ENCODE peak calls at places on chromosomes 13 and 19, in four cellular contexts. B is WTC11, R is GM12878, G is SK-N-SH. F is an unnamed sample.

GRCh38 chr13:49399801-49400472 is 43.9 kb downstream of the CAB39L start:
- DNase-seq in R (no peak), G (no peak), B (no peak), F (no peak)

GRCh38 chr19:16660763-16661479 is at the start of gene TMEM38A:
- DNase-seq in B (peak; percentile 38), R (no peak), G (peak; percentile 84), F (peak; percentile 56)

GRCh38 chr13:46908511-46908910 is 11.7 kb upstream of the HTR2A start:
- DNase-seq in B (no peak), R (no peak), G (no peak), F (no peak)

GRCh38 chr13:112614835-112615234 is 26.9 kb upstream of the TUBGCP3 start:
- DNase-seq in B (no peak), R (no peak), G (no peak), F (no peak)

GRCh38 chr13:77583551-77583950 is 48.0 kb downstream of the SCEL start:
- DNase-seq in R (no peak), G (no peak), B (no peak), F (no peak)

GRCh38 chr19:33720155-33720493 is 76.5 kb upstream of the KCTD15 start:
- DNase-seq in R (no peak), B (no peak), G (no peak), F (no peak)

GRCh38 chr19:7869910-7870511 is 4.2 kb downstream of the PRR36 start:
- DNase-seq in R (no peak), G (peak; percentile 71), B (peak; percentile 93), F (peak; percentile 70)

GRCh38 chr13:35164324-35164932 is 222.4 kb downstream of the NBEA start:
- DNase-seq in R (peak; percentile 40), G (peak; percentile 16), B (no peak), F (peak; percentile 12)

GRCh38 chr13:73038064-73038463 is 20.7 kb upstream of the KLF5 start:
- DNase-seq in B (no peak), G (no peak), R (no peak), F (no peak)

DNA sequence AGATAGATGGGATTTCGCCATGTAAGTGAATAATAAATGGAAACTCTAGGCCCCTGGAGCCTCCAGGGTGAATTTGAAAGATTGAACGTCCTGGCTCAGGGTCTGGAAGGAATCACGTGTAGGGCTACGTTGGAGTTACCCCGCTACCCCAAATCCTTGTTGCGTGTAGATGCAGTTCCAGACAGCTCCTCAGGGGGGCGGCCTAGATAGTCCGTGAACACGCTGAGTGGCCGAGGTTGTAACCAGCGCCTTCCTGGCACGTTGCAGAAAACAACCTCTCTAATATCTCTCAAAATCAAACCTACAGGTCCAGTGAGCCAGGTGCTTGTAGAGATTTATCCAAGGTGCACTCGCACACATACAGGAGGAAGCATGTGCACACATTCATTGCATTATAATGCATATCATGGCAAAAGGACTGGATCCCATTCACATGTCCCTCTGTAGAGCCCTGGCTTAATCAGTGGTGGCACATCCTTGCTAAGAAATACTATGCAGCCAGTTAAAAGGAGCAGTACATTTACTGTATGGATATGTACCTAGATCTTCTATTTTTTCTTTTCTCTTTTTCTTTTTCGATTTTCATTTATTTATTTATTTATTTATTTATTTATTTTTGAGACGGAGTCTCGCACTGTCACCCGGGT is 2.5 kb upstream of the KEAP1 start:
- DNase-seq in R (no peak), B (peak; percentile 90), G (peak; percentile 73), F (peak; percentile 65)
- TF ChIP-seq USF1 in R (no peak), B (peak; percentile 74), G (no peak), F (peak; percentile 73)

GRCh38 chr19:4069331-4069959 is 2.7 kb upstream of the ZBTB7A start:
- DNase-seq in B (no peak), G (no peak), R (no peak), F (no peak)

GRCh38 chr19:4066682-4067395 is at the start of gene ZBTB7A:
- DNase-seq in G (peak; percentile 89), R (no peak), B (peak; percentile 64), F (peak; percentile 87)

GRCh38 chr19:4067396-4068057 is 828 bp upstream of the ZBTB7A start:
- DNase-seq in B (no peak), G (peak; percentile 84), R (no peak), F (peak; percentile 69)

GRCh38 chr19:4066176-4066606 is 508 bp downstream of the ZBTB7A start:
- DNase-seq in B (no peak), G (no peak), R (no peak), F (no peak)

GRCh38 chr19:4068058-4068966 is 1.6 kb upstream of the ZBTB7A start:
- DNase-seq in R (no peak), G (no peak), B (no peak), F (no peak)
- TF ChIP-seq USF1 in R (no peak), G (no peak), B (no peak), F (no peak)

GRCh38 chr19:35224681-35225604 is 3.6 kb downstream of the FAM187B start:
- DNase-seq in B (peak; percentile 70), R (no peak), G (no peak), F (peak; percentile 91)
- TF ChIP-seq USF1 in B (no peak), R (no peak), G (no peak), F (no peak)

DNA sequence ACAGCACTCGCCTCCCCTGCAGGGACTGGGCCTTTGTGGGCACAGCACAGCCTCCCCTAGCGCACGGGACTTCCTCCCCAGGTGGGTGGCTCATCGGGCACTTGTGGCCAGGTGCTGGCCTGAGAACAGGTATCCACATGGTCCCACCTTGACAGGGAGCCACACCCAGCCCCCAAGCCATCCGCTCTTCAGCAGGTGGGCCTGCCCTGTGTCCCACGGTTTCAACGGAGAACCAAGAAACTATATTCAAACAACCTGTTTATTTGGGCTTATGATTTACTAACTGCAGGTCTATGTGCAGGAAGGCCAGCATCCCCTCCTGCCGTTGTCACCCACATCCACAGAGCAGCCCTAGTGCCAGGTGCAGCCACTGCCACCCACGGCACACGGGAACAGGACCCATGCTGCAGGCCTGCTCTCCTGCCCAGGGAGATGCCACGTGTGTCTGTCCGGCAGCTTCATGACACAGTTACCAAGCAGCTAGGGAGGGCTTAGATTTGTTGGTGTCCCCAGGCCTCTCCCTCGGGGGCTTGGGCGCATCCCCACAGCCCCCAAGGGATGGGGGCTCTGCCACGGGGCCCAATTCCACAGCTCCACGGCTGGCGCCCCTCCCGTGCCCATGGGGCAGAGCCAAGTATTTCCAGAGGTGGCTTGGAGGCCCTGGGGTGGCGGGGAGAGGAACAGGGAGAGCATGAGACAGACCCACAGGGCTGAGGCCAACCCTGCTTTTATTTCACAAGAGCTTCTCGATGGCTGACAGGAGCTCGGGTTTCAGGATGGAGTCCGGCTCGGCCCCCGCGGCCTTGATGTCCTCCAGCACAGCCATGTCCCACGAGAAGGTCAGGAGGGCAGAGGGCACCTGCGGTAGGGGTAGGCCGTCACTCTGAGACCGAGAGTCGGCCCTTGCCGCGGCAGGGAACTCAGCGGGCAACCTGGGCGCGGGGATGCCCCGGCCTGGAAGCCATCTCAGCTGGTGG is 12.5 kb downstream of the UBXN6 start:
- DNase-seq in B (no peak), G (no peak), R (no peak), F (peak; percentile 9)
- TF ChIP-seq USF1 in B (no peak), G (no peak), R (no peak), F (no peak)

DNA sequence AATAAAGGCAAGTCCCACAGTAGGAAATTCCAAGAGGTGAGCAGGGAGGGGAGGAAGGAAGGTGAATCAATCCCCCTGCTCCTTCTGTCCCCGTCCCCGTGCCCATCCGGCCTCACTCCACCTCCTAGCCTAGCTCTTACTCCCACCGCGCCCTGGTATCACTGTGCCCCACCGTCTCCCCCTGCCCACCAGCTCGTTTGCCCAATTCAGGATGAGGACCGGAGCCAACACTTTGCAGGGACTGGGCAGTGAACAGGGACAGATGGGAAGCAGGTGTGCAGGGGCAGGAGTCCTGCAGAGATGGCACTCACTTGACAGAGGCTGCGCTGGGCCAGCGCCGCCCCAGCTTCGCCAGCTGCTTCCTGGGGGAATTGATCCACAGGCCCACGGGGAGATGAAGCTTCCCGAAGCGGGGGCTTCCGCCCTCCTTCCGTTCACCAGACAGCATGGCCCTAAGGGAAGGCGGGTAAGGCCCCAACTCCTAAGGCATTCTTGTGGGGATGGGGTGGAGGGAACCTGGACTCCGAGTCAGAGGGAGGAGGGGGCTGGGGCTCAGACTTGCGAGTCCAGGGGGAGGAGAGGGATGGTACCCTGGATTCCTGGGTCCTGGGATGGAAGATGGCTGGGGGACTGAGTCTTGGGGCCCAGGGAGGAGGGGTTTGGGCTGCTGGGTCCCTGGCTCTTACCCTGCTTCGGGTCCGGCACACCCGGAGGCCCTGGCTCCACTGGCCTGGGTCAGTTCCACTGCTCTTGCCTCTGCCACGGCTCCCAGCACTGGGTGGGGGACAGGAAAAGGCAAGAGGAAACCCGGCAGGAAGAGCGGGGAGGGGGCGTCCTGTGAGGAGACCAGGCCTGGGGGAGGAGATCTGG is at the start of gene RASIP1:
- DNase-seq in G (no peak), B (no peak), R (no peak), F (no peak)
- TF ChIP-seq USF1 in G (no peak), B (no peak), R (no peak), F (no peak)

GRCh38 chr13:36675213-36675536 is 1.4 kb downstream of the SERTM1 start:
- DNase-seq in R (no peak), G (no peak), B (no peak), F (no peak)

GRCh38 chr13:36673838-36674326 is at the start of gene SERTM1:
- DNase-seq in G (peak; percentile 82), R (no peak), B (peak; percentile 82), F (no peak)

GRCh38 chr13:36674337-36675212 is 755 bp downstream of the SERTM1 start:
- DNase-seq in G (peak; percentile 6), B (peak; percentile 14), R (no peak), F (no peak)

GRCh38 chr13:36673352-36673751 is 468 bp upstream of the SERTM1 start:
- DNase-seq in R (no peak), B (no peak), G (no peak), F (no peak)
- TF ChIP-seq USF1 in R (no peak), B (no peak), G (no peak), F (no peak)

GRCh38 chr13:108478179-108478578 is 151.2 kb upstream of the MYO16 start:
- DNase-seq in G (no peak), R (no peak), B (no peak), F (no peak)
- TF ChIP-seq USF1 in G (no peak), R (no peak), B (no peak), F (no peak)

GRCh38 chr19:1410136-1410786 is 2.9 kb downstream of the DAZAP1 start:
- DNase-seq in R (no peak), G (no peak), B (no peak), F (peak; percentile 60)

GRCh38 chr19:1412323-1412923 is 5.0 kb downstream of the DAZAP1 start:
- DNase-seq in R (no peak), B (no peak), G (no peak), F (no peak)

GRCh38 chr19:1409204-1410005 is 2.0 kb downstream of the DAZAP1 start:
- DNase-seq in G (no peak), R (no peak), B (no peak), F (no peak)

GRCh38 chr19:1411255-1412191 is 4.1 kb downstream of the DAZAP1 start:
- DNase-seq in R (no peak), B (no peak), G (no peak), F (no peak)

DNA sequence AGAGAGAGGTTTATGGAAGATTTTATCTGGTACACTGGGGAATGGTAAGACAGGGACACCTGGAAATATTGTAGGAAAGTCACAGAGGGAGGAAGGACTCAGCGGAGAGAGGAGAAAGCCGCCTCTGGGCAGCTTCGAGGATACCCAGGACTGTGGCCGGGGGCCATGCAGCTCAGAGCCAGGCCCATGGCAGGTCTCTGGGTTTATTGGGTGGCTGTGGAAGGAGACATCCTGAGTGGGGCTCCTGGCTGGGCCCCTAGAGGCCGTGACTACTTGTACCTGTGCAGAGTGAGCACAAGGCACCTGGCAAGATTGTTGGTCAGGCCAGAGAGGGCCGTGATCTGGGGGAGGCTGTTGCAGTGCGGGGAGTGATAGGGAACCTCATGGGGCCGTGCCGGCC is 3.4 kb downstream of the DAZAP1 start:
- DNase-seq in G (no peak), B (no peak), R (no peak), F (no peak)
- TF ChIP-seq USF1 in G (no peak), B (no peak), R (no peak), F (no peak)

GRCh38 chr13:63124863-63125262 is 1709.2 kb upstream of the PCDH20 start:
- DNase-seq in B (no peak), R (no peak), G (peak; percentile 21), F (no peak)
- TF ChIP-seq USF1 in B (no peak), R (no peak), G (no peak), F (no peak)

F was measured in K562.